ENCODE peak calls at places on chromosomes 2 and 18, in seven cellular contexts. E, D, J, O, X, W and Y are unnamed samples.

GRCh38 chr2:84959045-84959493 is 11.9 kb upstream of the KCMF1 start:
- DNase-seq in E (no peak), J (no peak), O (no peak), X (no peak), W (peak; percentile 22), D (no peak), Y (peak; percentile 77)

GRCh38 chr18:2657043-2657512 is 1.6 kb downstream of the SMCHD1 start:
- DNase-seq in O (no peak), J (no peak), E (no peak), X (no peak), W (no peak), D (no peak), Y (no peak)

GRCh38 chr2:135164431-135164830 is 112.3 kb downstream of the RAB3GAP1 start:
- DNase-seq in J (no peak), O (no peak), X (no peak), D (no peak), W (no peak), E (no peak), Y (no peak)

GRCh38 chr2:8494589-8494988 is 187.3 kb upstream of the ID2 start:
- DNase-seq in O (no peak), E (no peak), X (no peak), J (no peak), W (no peak), D (no peak), Y (peak; percentile 23)

GRCh38 chr2:150480241-150480640 is 7.2 kb downstream of the RND3 start:
- DNase-seq in E (no peak), X (no peak), D (no peak), O (no peak), J (no peak), W (no peak), Y (no peak)

GRCh38 chr18:9506046-9506792 is 30.9 kb downstream of the RALBP1 start:
- DNase-seq in W (no peak), X (no peak), O (no peak), E (no peak), D (no peak), J (no peak), Y (peak; percentile 37)

GRCh38 chr2:38443021-38443541 is 66.0 kb upstream of the ATL2 start:
- DNase-seq in X (no peak), D (no peak), O (no peak), W (no peak), E (no peak), J (no peak), Y (peak; percentile 51)

GRCh38 chr2:38720613-38721241 is 30.4 kb downstream of the SRSF7 start:
- DNase-seq in X (no peak), O (no peak), W (no peak), D (no peak), J (no peak), E (no peak), Y (peak; percentile 94)

GRCh38 chr18:45024357-45025107 is 343.8 kb downstream of the SETBP1 start:
- DNase-seq in X (no peak), J (no peak), O (no peak), W (no peak), E (no peak), D (no peak), Y (no peak)

GRCh38 chr2:230203110-230203676 is 16.6 kb downstream of the SP110 start:
- DNase-seq in E (no peak), J (no peak), O (no peak), W (no peak), X (no peak), D (no peak), Y (no peak)

GRCh38 chr2:195434346-195434745 is 222.7 kb upstream of the SLC39A10 start:
- DNase-seq in X (no peak), D (no peak), J (no peak), O (no peak), W (no peak), E (no peak), Y (no peak)

GRCh38 chr18:6624271-6624670 is 105.2 kb upstream of the ARHGAP28 start:
- DNase-seq in J (no peak), O (no peak), W (no peak), D (no peak), E (no peak), X (no peak), Y (peak; percentile 24)

GRCh38 chr2:72938455-72938854 is 21.1 kb downstream of the EMX1 start:
- DNase-seq in E (no peak), J (no peak), W (no peak), X (no peak), O (no peak), D (no peak), Y (no peak)

GRCh38 chr2:180046776-180047175 is 39.7 kb upstream of the CWC22 start:
- DNase-seq in J (no peak), X (no peak), E (no peak), W (no peak), O (no peak), D (no peak), Y (no peak)

GRCh38 chr2:104944495-104944894 is 90.6 kb downstream of the POU3F3 start:
- DNase-seq in X (no peak), O (peak; percentile 45), D (no peak), J (peak; percentile 2), W (no peak), E (peak; percentile 8), Y (peak; percentile 26)

GRCh38 chr2:188975497-188976102 is 1.4 kb downstream of the COL3A1 start:
- DNase-seq in J (no peak), E (no peak), W (no peak), D (no peak), X (no peak), O (no peak), Y (peak; percentile 77)

GRCh38 chr2:235799281-235799680 is 305.4 kb downstream of the AGAP1 start:
- DNase-seq in E (no peak), D (no peak), O (no peak), J (no peak), X (no peak), W (no peak), Y (no peak)

GRCh38 chr2:127479866-127480743 is 46.2 kb downstream of the IWS1 start:
- DNase-seq in D (no peak), E (no peak), J (no peak), X (no peak), W (no peak), O (no peak), Y (no peak)

GRCh38 chr2:236546561-236546961 is 23.1 kb upstream of the ACKR3 start:
- DNase-seq in O (no peak), X (no peak), J (no peak), D (no peak), W (peak; percentile 95), E (peak; percentile 54), Y (no peak)

GRCh38 chr2:241818943-241819270 is 9.9 kb downstream of the NEU4 start:
- DNase-seq in W (no peak), J (no peak), X (no peak), E (no peak), D (no peak), O (no peak), Y (no peak)